ENCODE peak calls at places on chromosomes 4 and X, in six cellular contexts. One of them, this sample, is unnamed.

GRCh38 chr4:19346636-19347035 is 905.1 kb upstream of the SLIT2 start:
- DNase-seq in lower lobe of right lung: no peak
- DNase-seq in adipocyte: peak; percentile 26
- DNase-seq in psoas muscle: no peak
- DNase-seq in CD8-positive, alpha-beta memory T cell: no peak
- DNase-seq in astrocyte: no peak
- DNase-seq in this sample: no peak

GRCh38 chr4:67725981-67726380 is 25.0 kb upstream of the UBA6 start:
- DNase-seq in lower lobe of right lung: no peak
- DNase-seq in adipocyte: no peak
- DNase-seq in psoas muscle: no peak
- DNase-seq in CD8-positive, alpha-beta memory T cell: no peak
- DNase-seq in astrocyte: peak; percentile 90
- DNase-seq in this sample: no peak

GRCh38 chr4:19776021-19776459 is 475.7 kb upstream of the SLIT2 start:
- DNase-seq in lower lobe of right lung: no peak
- DNase-seq in adipocyte: peak; percentile 70
- DNase-seq in psoas muscle: no peak
- DNase-seq in CD8-positive, alpha-beta memory T cell: no peak
- DNase-seq in astrocyte: peak; percentile 98
- DNase-seq in this sample: peak; percentile 96

GRCh38 chr4:6221296-6221850 is 21.0 kb upstream of the JAKMIP1 start:
- DNase-seq in lower lobe of right lung: no peak
- DNase-seq in adipocyte: no peak
- DNase-seq in psoas muscle: no peak
- DNase-seq in CD8-positive, alpha-beta memory T cell: no peak
- DNase-seq in astrocyte: no peak
- DNase-seq in this sample: no peak

GRCh38 chr4:1413687-1414479 is 7.6 kb upstream of the NKX1-1 start:
- DNase-seq in lower lobe of right lung: peak; percentile 26
- DNase-seq in adipocyte: no peak
- DNase-seq in psoas muscle: no peak
- DNase-seq in CD8-positive, alpha-beta memory T cell: no peak
- DNase-seq in astrocyte: no peak
- DNase-seq in this sample: no peak

GRCh38 chrX:46208225-46208854 is 336.9 kb downstream of the ZNF674 start:
- DNase-seq in lower lobe of right lung: no peak
- DNase-seq in adipocyte: peak; percentile 48
- DNase-seq in psoas muscle: no peak
- DNase-seq in CD8-positive, alpha-beta memory T cell: no peak
- DNase-seq in astrocyte: peak; percentile 76
- DNase-seq in this sample: no peak

GRCh38 chr4:65893311-65893710 is 223.0 kb upstream of the EPHA5 start:
- DNase-seq in lower lobe of right lung: no peak
- DNase-seq in adipocyte: peak; percentile 12
- DNase-seq in psoas muscle: no peak
- DNase-seq in CD8-positive, alpha-beta memory T cell: no peak
- DNase-seq in astrocyte: no peak
- DNase-seq in this sample: no peak

GRCh38 chrX:80879143-80879542 is 69.5 kb upstream of the BRWD3 start:
- DNase-seq in lower lobe of right lung: no peak
- DNase-seq in adipocyte: peak; percentile 2
- DNase-seq in psoas muscle: no peak
- DNase-seq in CD8-positive, alpha-beta memory T cell: no peak
- DNase-seq in astrocyte: no peak
- DNase-seq in this sample: no peak

GRCh38 chr4:1795304-1796195 is 2.5 kb downstream of the FGFR3 start:
- DNase-seq in lower lobe of right lung: no peak
- DNase-seq in adipocyte: no peak
- DNase-seq in psoas muscle: no peak
- DNase-seq in CD8-positive, alpha-beta memory T cell: no peak
- DNase-seq in astrocyte: no peak
- DNase-seq in this sample: no peak

GRCh38 chr4:123110147-123110546 is 187.8 kb upstream of the NUDT6 start:
- DNase-seq in lower lobe of right lung: no peak
- DNase-seq in adipocyte: peak; percentile 34
- DNase-seq in psoas muscle: no peak
- DNase-seq in CD8-positive, alpha-beta memory T cell: no peak
- DNase-seq in astrocyte: no peak
- DNase-seq in this sample: no peak

GRCh38 chr4:127783026-127783769 is 1.1 kb downstream of the HSPA4L start:
- DNase-seq in lower lobe of right lung: peak; percentile 67
- DNase-seq in adipocyte: peak; percentile 82
- DNase-seq in psoas muscle: peak; percentile 74
- DNase-seq in CD8-positive, alpha-beta memory T cell: no peak
- DNase-seq in astrocyte: peak; percentile 83
- DNase-seq in this sample: peak; percentile 89

GRCh38 chr4:182905038-182905437 is 12.1 kb downstream of the DCTD start:
- DNase-seq in lower lobe of right lung: no peak
- DNase-seq in adipocyte: no peak
- DNase-seq in psoas muscle: no peak
- DNase-seq in CD8-positive, alpha-beta memory T cell: no peak
- DNase-seq in astrocyte: no peak
- DNase-seq in this sample: no peak

GRCh38 chr4:170015285-170015684 is 10.9 kb downstream of the MFAP3L start:
- DNase-seq in lower lobe of right lung: no peak
- DNase-seq in adipocyte: no peak
- DNase-seq in psoas muscle: no peak
- DNase-seq in CD8-positive, alpha-beta memory T cell: no peak
- DNase-seq in astrocyte: no peak
- DNase-seq in this sample: no peak

GRCh38 chrX:143437439-143437838 is 79.8 kb downstream of the SPANXN3 start:
- DNase-seq in lower lobe of right lung: no peak
- DNase-seq in adipocyte: no peak
- DNase-seq in psoas muscle: no peak
- DNase-seq in CD8-positive, alpha-beta memory T cell: no peak
- DNase-seq in astrocyte: no peak
- DNase-seq in this sample: no peak

GRCh38 chr4:110163327-110164070 is 34.9 kb downstream of the ELOVL6 start:
- DNase-seq in lower lobe of right lung: no peak
- DNase-seq in adipocyte: peak; percentile 58
- DNase-seq in psoas muscle: no peak
- DNase-seq in CD8-positive, alpha-beta memory T cell: no peak
- DNase-seq in astrocyte: peak; percentile 91
- DNase-seq in this sample: no peak

GRCh38 chrX:38968344-38968743 is 167.1 kb downstream of the MID1IP1 start:
- DNase-seq in lower lobe of right lung: no peak
- DNase-seq in adipocyte: peak; percentile 23
- DNase-seq in psoas muscle: no peak
- DNase-seq in CD8-positive, alpha-beta memory T cell: no peak
- DNase-seq in astrocyte: no peak
- DNase-seq in this sample: no peak

GRCh38 chrX:46643636-46644035 is 70.1 kb downstream of the CHST7 start:
- DNase-seq in lower lobe of right lung: no peak
- DNase-seq in adipocyte: no peak
- DNase-seq in psoas muscle: no peak
- DNase-seq in CD8-positive, alpha-beta memory T cell: no peak
- DNase-seq in astrocyte: no peak
- DNase-seq in this sample: no peak

GRCh38 chr4:113972781-113973180 is 6.7 kb downstream of the ARSJ start:
- DNase-seq in lower lobe of right lung: no peak
- DNase-seq in adipocyte: no peak
- DNase-seq in psoas muscle: no peak
- DNase-seq in CD8-positive, alpha-beta memory T cell: no peak
- DNase-seq in astrocyte: no peak
- DNase-seq in this sample: no peak

GRCh38 chrX:103793541-103793932 is 16.9 kb downstream of the PLP1 start:
- DNase-seq in lower lobe of right lung: no peak
- DNase-seq in adipocyte: peak; percentile 14
- DNase-seq in psoas muscle: no peak
- DNase-seq in CD8-positive, alpha-beta memory T cell: no peak
- DNase-seq in astrocyte: peak; percentile 15
- DNase-seq in this sample: no peak

GRCh38 chr4:38949416-38950051 is 81.9 kb downstream of the FAM114A1 start:
- DNase-seq in lower lobe of right lung: no peak
- DNase-seq in adipocyte: peak; percentile 19
- DNase-seq in psoas muscle: no peak
- DNase-seq in CD8-positive, alpha-beta memory T cell: peak; percentile 76
- DNase-seq in astrocyte: peak; percentile 55
- DNase-seq in this sample: peak; percentile 16

GRCh38 chr4:97582890-97583289 is 560.4 kb downstream of the STPG2 start:
- DNase-seq in lower lobe of right lung: no peak
- DNase-seq in adipocyte: no peak
- DNase-seq in psoas muscle: no peak
- DNase-seq in CD8-positive, alpha-beta memory T cell: no peak
- DNase-seq in astrocyte: no peak
- DNase-seq in this sample: peak; percentile 15

GRCh38 chrX:153974003-153974725 is 1.6 kb downstream of the TMEM187 start:
- DNase-seq in lower lobe of right lung: no peak
- DNase-seq in adipocyte: no peak
- DNase-seq in psoas muscle: no peak
- DNase-seq in CD8-positive, alpha-beta memory T cell: no peak
- DNase-seq in astrocyte: no peak
- DNase-seq in this sample: peak; percentile 13

GRCh38 chrX:132171478-132171877 is 43.7 kb upstream of the FRMD7 start:
- DNase-seq in lower lobe of right lung: no peak
- DNase-seq in adipocyte: no peak
- DNase-seq in psoas muscle: no peak
- DNase-seq in CD8-positive, alpha-beta memory T cell: no peak
- DNase-seq in astrocyte: no peak
- DNase-seq in this sample: peak; percentile 30

GRCh38 chrX:153924149-153924861 is 1.8 kb downstream of the ARHGAP4 start:
- DNase-seq in lower lobe of right lung: no peak
- DNase-seq in adipocyte: no peak
- DNase-seq in psoas muscle: no peak
- DNase-seq in CD8-positive, alpha-beta memory T cell: peak; percentile 44
- DNase-seq in astrocyte: no peak
- DNase-seq in this sample: peak; percentile 67

GRCh38 chrX:39491548-39492297 is 606.0 kb downstream of the BCOR start:
- DNase-seq in lower lobe of right lung: no peak
- DNase-seq in adipocyte: no peak
- DNase-seq in psoas muscle: no peak
- DNase-seq in CD8-positive, alpha-beta memory T cell: peak; percentile 18
- DNase-seq in astrocyte: no peak
- DNase-seq in this sample: no peak

GRCh38 chrX:37745354-37745753 is 34.5 kb upstream of the CYBB start:
- DNase-seq in lower lobe of right lung: peak; percentile 72
- DNase-seq in adipocyte: peak; percentile 81
- DNase-seq in psoas muscle: peak; percentile 62
- DNase-seq in CD8-positive, alpha-beta memory T cell: peak; percentile 60
- DNase-seq in astrocyte: peak; percentile 32
- DNase-seq in this sample: peak; percentile 51

DNA sequence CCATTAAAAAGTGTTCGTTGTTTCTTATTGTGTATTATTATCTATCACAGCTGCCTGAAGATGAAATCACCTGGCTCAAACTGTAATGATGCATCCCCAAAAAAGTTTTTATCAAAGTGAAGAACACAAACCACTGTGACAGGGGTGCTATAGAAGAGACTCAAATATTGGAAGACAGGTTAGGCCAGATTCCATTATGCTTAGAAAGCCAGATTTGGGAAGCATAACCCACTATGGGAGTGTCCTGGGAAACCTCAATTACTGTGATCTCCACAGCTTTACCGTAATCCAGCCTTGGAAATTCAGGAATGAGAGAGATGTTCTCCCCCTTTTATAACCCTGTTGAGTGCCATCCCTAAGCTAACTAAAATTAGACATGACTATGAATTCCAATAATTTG is 114.2 kb downstream of the NWD2 start:
- DNase-seq in lower lobe of right lung: no peak
- DNase-seq in adipocyte: no peak
- DNase-seq in psoas muscle: no peak
- DNase-seq in CD8-positive, alpha-beta memory T cell: no peak
- DNase-seq in astrocyte: no peak
- DNase-seq in this sample: no peak
- H3K4me1 ChIP-seq in lower lobe of right lung: no peaks in the 10 kb centered on the region
- H3K4me1 ChIP-seq in adipocyte: no peaks in the 10 kb centered on the region
- H3K4me1 ChIP-seq in psoas muscle: no peaks in the 10 kb centered on the region
- H3K4me1 ChIP-seq in CD8-positive, alpha-beta memory T cell: no peaks in the 10 kb centered on the region
- H3K4me1 ChIP-seq in astrocyte: no peaks in the 10 kb centered on the region
- H3K4me1 ChIP-seq in this sample: no peaks in the 10 kb centered on the region

DNA sequence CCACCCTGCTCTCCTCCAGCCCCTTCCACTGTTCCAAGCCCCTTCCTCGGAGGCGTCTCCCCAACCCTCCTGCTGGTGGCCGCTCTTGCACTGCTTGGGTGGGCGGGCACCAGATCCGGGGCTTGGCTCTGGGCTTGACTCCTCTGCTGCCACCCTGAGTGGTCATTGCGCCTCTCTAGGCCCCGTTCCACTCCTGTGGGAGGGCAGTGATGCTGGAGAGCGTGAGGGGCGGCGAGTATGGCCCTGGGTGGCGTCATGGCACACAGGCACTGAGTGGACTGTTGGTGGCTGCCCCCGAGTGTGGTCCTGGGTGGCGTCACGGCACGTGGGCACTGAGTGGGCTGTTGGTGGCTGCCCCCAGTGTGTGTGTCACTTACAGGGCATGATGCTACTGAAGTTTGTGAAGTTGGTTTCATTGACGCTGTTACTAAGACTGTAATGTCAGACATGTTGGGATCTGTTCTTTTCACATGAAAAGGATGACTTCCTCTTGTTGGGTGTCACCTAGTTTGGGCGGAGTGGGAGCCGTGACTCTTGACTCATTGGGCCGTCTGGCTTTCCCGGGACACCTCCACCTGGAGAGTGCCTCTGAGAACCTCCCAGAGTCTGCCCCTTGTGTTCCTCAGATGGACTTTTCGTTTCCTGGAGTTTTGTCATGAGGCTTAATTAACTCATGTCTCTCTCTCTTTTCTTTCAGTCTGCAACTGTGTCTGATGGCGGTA is 55.9 kb upstream of the HGFAC start:
- DNase-seq in lower lobe of right lung: peak; percentile 79
- DNase-seq in adipocyte: no peak
- DNase-seq in psoas muscle: no peak
- DNase-seq in CD8-positive, alpha-beta memory T cell: no peak
- DNase-seq in astrocyte: no peak
- DNase-seq in this sample: no peak
- H3K4me1 ChIP-seq in lower lobe of right lung: peaks cover 61% of the 10 kb centered on the region
- H3K4me1 ChIP-seq in adipocyte: peaks cover 31% of the 10 kb centered on the region
- H3K4me1 ChIP-seq in psoas muscle: peaks cover 23% of the 10 kb centered on the region
- H3K4me1 ChIP-seq in CD8-positive, alpha-beta memory T cell: no peaks in the 10 kb centered on the region
- H3K4me1 ChIP-seq in astrocyte: peaks cover 43% of the 10 kb centered on the region
- H3K4me1 ChIP-seq in this sample: peaks cover 37% of the 10 kb centered on the region

DNA sequence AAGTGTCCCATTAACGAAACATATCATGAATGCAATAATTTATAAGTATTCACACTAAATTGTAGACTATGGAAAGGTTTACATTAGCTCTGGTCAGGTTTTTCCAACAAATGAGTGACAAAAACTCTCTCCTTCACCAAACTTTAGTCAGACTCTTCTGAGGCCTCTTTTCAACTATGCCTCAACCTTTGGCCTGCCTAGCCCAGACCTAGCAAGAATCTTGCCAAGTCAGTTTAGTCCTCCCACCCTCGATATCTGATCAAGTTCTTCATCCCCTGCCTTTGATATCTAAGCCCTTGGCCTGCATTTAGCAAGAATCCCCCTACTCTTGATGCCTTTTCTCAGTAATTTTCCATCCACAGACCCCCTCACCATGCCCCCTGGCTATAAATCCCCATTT is 37.9 kb downstream of the CCDC158 start:
- DNase-seq in lower lobe of right lung: no peak
- DNase-seq in adipocyte: no peak
- DNase-seq in psoas muscle: no peak
- DNase-seq in CD8-positive, alpha-beta memory T cell: no peak
- DNase-seq in astrocyte: no peak
- DNase-seq in this sample: no peak
- H3K4me1 ChIP-seq in lower lobe of right lung: peaks cover under 1% of the 10 kb centered on the region
- H3K4me1 ChIP-seq in adipocyte: peaks cover 11% of the 10 kb centered on the region
- H3K4me1 ChIP-seq in psoas muscle: no peaks in the 10 kb centered on the region
- H3K4me1 ChIP-seq in CD8-positive, alpha-beta memory T cell: no peaks in the 10 kb centered on the region
- H3K4me1 ChIP-seq in astrocyte: no peaks in the 10 kb centered on the region
- H3K4me1 ChIP-seq in this sample: no peaks in the 10 kb centered on the region

GRCh38 chrX:111568817-111569216 is 57.4 kb downstream of the SERTM2 start:
- DNase-seq in lower lobe of right lung: no peak
- DNase-seq in adipocyte: no peak
- DNase-seq in psoas muscle: no peak
- DNase-seq in CD8-positive, alpha-beta memory T cell: no peak
- DNase-seq in astrocyte: no peak
- DNase-seq in this sample: no peak

GRCh38 chrX:111568356-111568755 is 56.9 kb downstream of the SERTM2 start:
- DNase-seq in lower lobe of right lung: no peak
- DNase-seq in adipocyte: peak; percentile 11
- DNase-seq in psoas muscle: no peak
- DNase-seq in CD8-positive, alpha-beta memory T cell: no peak
- DNase-seq in astrocyte: no peak
- DNase-seq in this sample: no peak
- H3K4me1 ChIP-seq in lower lobe of right lung: no peaks in the 10 kb centered on the region
- H3K4me1 ChIP-seq in adipocyte: no peaks in the 10 kb centered on the region
- H3K4me1 ChIP-seq in psoas muscle: no peaks in the 10 kb centered on the region
- H3K4me1 ChIP-seq in CD8-positive, alpha-beta memory T cell: no peaks in the 10 kb centered on the region
- H3K4me1 ChIP-seq in astrocyte: no peaks in the 10 kb centered on the region
- H3K4me1 ChIP-seq in this sample: no peaks in the 10 kb centered on the region